ENCODE peak calls at places on chromosomes 4 and X, in six cellular contexts. C is activated B cell treated with CpG ODN at 0.5 μM for 24 hours; A is lower leg skin; N is GM23248; B is stimulated activated CD4-positive, alpha-beta T cell treated with anti-CD3 and anti-CD28 coated beads, Interleukin-12 subunit alpha, Interleukin-12 subunit beta, amount 100 ng/mL, for 24 hours; R is iPS-NIHi11. F is an unnamed sample.

GRCh38 chr4:104128850-104129213 is 365.9 kb downstream of the CXXC4 start:
- DNase-seq in R (no peak), B (no peak), C (no peak), A (no peak), N (no peak), F (no peak)

GRCh38 chr4:68535976-68536375 is 40.1 kb downstream of the UGT2B17 start:
- DNase-seq in C (no peak), R (no peak), N (no peak), A (no peak), B (no peak), F (no peak)

GRCh38 chrX:31269914-31270313 is 198.1 kb upstream of the FTHL17 start:
- DNase-seq in C (no peak), B (no peak), N (no peak), A (no peak), R (no peak), F (no peak)

GRCh38 chr4:142161093-142161492 is 524.7 kb downstream of the IL15 start:
- DNase-seq in N (no peak), R (no peak), C (no peak), B (no peak), A (no peak), F (no peak)

GRCh38 chr4:17562157-17562556 is 14.8 kb upstream of the LAP3 start:
- DNase-seq in R (no peak), A (no peak), C (no peak), N (peak; percentile 12), B (no peak), F (peak; percentile 36)

GRCh38 chrX:49001521-49002090 is 458 bp downstream of the GRIPAP1 start:
- DNase-seq in A (no peak), N (peak; percentile 50), C (no peak), R (peak; percentile 63), B (peak; percentile 15), F (peak; percentile 62)

GRCh38 chr4:165454426-165454825 is 75.6 kb downstream of the CPE start:
- DNase-seq in N (no peak), C (no peak), A (no peak), R (no peak), B (no peak), F (no peak)

GRCh38 chrX:109840585-109840984 is 107.5 kb upstream of the ACSL4 start:
- DNase-seq in R (no peak), B (peak; percentile 7), A (no peak), C (no peak), N (peak; percentile 90), F (no peak)